ENCODE peak calls at places on chromosomes 16 and 17, in eight cellular contexts. K is NCI-H526; Y is C1 segment of cervical spinal cord; A is T-helper 22 cell; D is cardiac muscle cell; B is activated T-cell treated with anti-CD3 and anti-CD28 coated beads, Interleukin-2, amount 50 U/mL, for 72 hours; U is stimulated activated CD8-positive, alpha-beta memory T cell treated with anti-CD3 and anti-CD28 coated beads, Interleukin-4, amount 100 ng/mL, for 1 hour; O is activated naive CD4-positive, alpha-beta T cell treated with anti-CD3 and anti-CD28 coated beads, Interleukin-2, amount 50 U/mL, for 16 hours. J is an unnamed sample.

GRCh38 chr17:7351665-7352558 is at the start of gene KCTD11:
- DNase-seq in K (peak), Y (peak), A (peak), D (peak), B (peak), U (peak), O (peak), J (peak)

GRCh38 chr16:16031401-16031800 is 82.0 kb downstream of the ABCC1 start:
- DNase-seq in K (no peak), Y (no peak), A (no peak), D (no peak), B (no peak), U (no peak), O (no peak), J (no peak)

GRCh38 chr17:21772321-21772720 is 80.0 kb downstream of the KCNJ18 start:
- DNase-seq in K (no peak), Y (no peak), A (no peak), D (no peak), B (no peak), U (no peak), O (no peak), J (no peak)

GRCh38 chr17:50532452-50533024 is at the start of gene EPN3:
- DNase-seq in K (peak), Y (no peak), A (no peak), D (peak), B (no peak), U (no peak), O (no peak), J (no peak)

GRCh38 chr17:45722161-45722560 is 62.0 kb upstream of the CRHR1 start:
- DNase-seq in K (peak), Y (no peak), A (no peak), D (peak), B (no peak), U (no peak), O (no peak), J (no peak)

GRCh38 chr17:80676564-80676963 is 131.9 kb downstream of the RPTOR start:
- DNase-seq in K (no peak), Y (no peak), A (no peak), D (no peak), B (no peak), U (no peak), O (no peak), J (no peak)

GRCh38 chr17:34177642-34178041 is 77.4 kb upstream of the CCL2 start:
- DNase-seq in K (no peak), Y (no peak), A (no peak), D (peak), B (no peak), U (no peak), O (no peak), J (no peak)

GRCh38 chr16:1936945-1937479 is 6.0 kb downstream of the MSRB1 start:
- DNase-seq in K (no peak), Y (no peak), A (no peak), D (no peak), B (no peak), U (no peak), O (no peak), J (no peak)

GRCh38 chr17:512311-512710 is 159.7 kb upstream of the RPH3AL start:
- DNase-seq in K (no peak), Y (no peak), A (no peak), D (no peak), B (no peak), U (no peak), O (no peak), J (no peak)

GRCh38 chr17:50447870-50448573 is 20.7 kb downstream of the CHAD start:
- DNase-seq in K (no peak), Y (no peak), A (no peak), D (no peak), B (no peak), U (no peak), O (no peak), J (no peak)

GRCh38 chr17:58313815-58314705 is 14.5 kb downstream of the TSPOAP1 start:
- DNase-seq in K (no peak), Y (no peak), A (no peak), D (no peak), B (peak), U (no peak), O (no peak), J (no peak)

GRCh38 chr17:6509295-6509771 is 47.0 kb downstream of the PITPNM3 start:
- DNase-seq in K (no peak), Y (no peak), A (no peak), D (peak), B (no peak), U (no peak), O (no peak), J (no peak)

GRCh38 chr17:30720013-30720471 is 104.5 kb downstream of the CRLF3 start:
- DNase-seq in K (no peak), Y (no peak), A (no peak), D (no peak), B (no peak), U (no peak), O (peak), J (no peak)

GRCh38 chr17:27242951-27243350 is 51.0 kb upstream of the WSB1 start:
- DNase-seq in K (no peak), Y (no peak), A (no peak), D (no peak), B (no peak), U (no peak), O (no peak), J (no peak)

GRCh38 chr17:78789663-78790181 is 7.6 kb upstream of the CYTH1 start:
- DNase-seq in K (no peak), Y (no peak), A (peak), D (peak), B (no peak), U (no peak), O (peak), J (peak)